ENCODE peak calls at places on chromosomes 16 and 17, in seven cellular contexts. D is A549, K is breast epithelium, J is body of pancreas, Y is H54, O is prostate gland, F is HCT116. Q is an unnamed sample.
A peak's percentile ranks its signal among the peaks of the same experiment; 100 is the strongest.

GRCh38 chr17:2867441-2868424 is 71.5 kb downstream of the RAP1GAP2 start:
- DNase-seq in D (no peak), K (no peak), J (peak; percentile 75), Y (no peak), O (no peak), F (no peak), Q (peak; percentile 35)

GRCh38 chr17:76261421-76262215 is 3.5 kb upstream of the UBALD2 start:
- DNase-seq in D (no peak), K (no peak), J (no peak), Y (no peak), O (no peak), F (no peak), Q (no peak)

GRCh38 chr16:75011634-75012307 is 12.9 kb downstream of the ZNRF1 start:
- DNase-seq in D (no peak), K (no peak), J (peak; percentile 39), Y (no peak), O (no peak), F (peak; percentile 75), Q (no peak)

GRCh38 chr17:69223809-69224208 is 4.8 kb downstream of the ABCA10 start:
- DNase-seq in D (no peak), K (no peak), J (no peak), Y (no peak), O (no peak), F (no peak), Q (no peak)

GRCh38 chr17:59811209-59811608 is 81.5 kb downstream of the TUBD1 start:
- DNase-seq in D (no peak), K (no peak), J (no peak), Y (no peak), O (no peak), F (no peak), Q (no peak)

GRCh38 chr16:71937868-71938510 is 42.7 kb downstream of the IST1 start:
- DNase-seq in D (no peak), K (no peak), J (no peak), Y (no peak), O (no peak), F (no peak), Q (no peak)

GRCh38 chr17:75697651-75698291 is 23.5 kb upstream of the ITGB4 start:
- DNase-seq in D (no peak), K (peak; percentile 87), J (peak; percentile 76), Y (no peak), O (peak; percentile 75), F (no peak), Q (peak; percentile 62)

GRCh38 chr17:753407-753806 is 1.3 kb upstream of the GEMIN4 start:
- DNase-seq in D (no peak), K (no peak), J (no peak), Y (no peak), O (no peak), F (no peak), Q (no peak)

GRCh38 chr16:13436641-13437423 is 483.1 kb upstream of the ERCC4 start:
- DNase-seq in D (no peak), K (no peak), J (no peak), Y (no peak), O (no peak), F (no peak), Q (no peak)

GRCh38 chr17:72717676-72718075 is 374.8 kb downstream of the SLC39A11 start:
- DNase-seq in D (no peak), K (no peak), J (no peak), Y (no peak), O (no peak), F (peak; percentile 76), Q (no peak)

GRCh38 chr17:45942284-45942683 is 47.9 kb downstream of the MAPT start:
- DNase-seq in D (no peak), K (peak; percentile 72), J (peak; percentile 26), Y (no peak), O (peak; percentile 41), F (no peak), Q (peak; percentile 96)

GRCh38 chr17:38741853-38742421 is 6.2 kb downstream of the PCGF2 start:
- DNase-seq in D (no peak), K (no peak), J (peak; percentile 95), Y (no peak), O (peak; percentile 64), F (no peak), Q (peak; percentile 63)

GRCh38 chr16:81551821-81552304 is 107.3 kb downstream of the CMIP start:
- DNase-seq in D (no peak), K (no peak), J (no peak), Y (no peak), O (no peak), F (no peak), Q (no peak)

GRCh38 chr17:45225051-45225700 is 3.5 kb downstream of the FMNL1 start:
- DNase-seq in D (no peak), K (no peak), J (no peak), Y (peak; percentile 97), O (no peak), F (no peak), Q (no peak)

GRCh38 chr16:81581107-81581506 is 136.5 kb downstream of the CMIP start:
- DNase-seq in D (no peak), K (peak; percentile 66), J (no peak), Y (no peak), O (peak; percentile 93), F (no peak), Q (no peak)

GRCh38 chr16:69503244-69503643 is 62.5 kb upstream of the NFAT5 start:
- DNase-seq in D (no peak), K (no peak), J (no peak), Y (no peak), O (no peak), F (no peak), Q (no peak)

GRCh38 chr17:73952498-73953205 is 250.8 kb upstream of the RPL38 start:
- DNase-seq in D (peak; percentile 82), K (no peak), J (peak; percentile 25), Y (no peak), O (no peak), F (no peak), Q (no peak)

GRCh38 chr17:64459284-64459747 is 10.4 kb downstream of the MILR1 start:
- DNase-seq in D (no peak), K (no peak), J (no peak), Y (peak; percentile 63), O (no peak), F (peak; percentile 59), Q (no peak)

GRCh38 chr16:88685156-88686061 is 898 bp downstream of the SNAI3 start:
- DNase-seq in D (peak; percentile 84), K (no peak), J (no peak), Y (peak; percentile 78), O (no peak), F (no peak), Q (no peak)

GRCh38 chr16:88687254-88687576 is 908 bp upstream of the SNAI3 start:
- DNase-seq in D (no peak), K (no peak), J (no peak), Y (no peak), O (no peak), F (no peak), Q (no peak)

GRCh38 chr16:88686062-88686438 is 257 bp downstream of the SNAI3 start:
- DNase-seq in D (no peak), K (no peak), J (peak; percentile 64), Y (peak; percentile 55), O (no peak), F (no peak), Q (no peak)

GRCh38 chr16:88687676-88688012 is 1.3 kb upstream of the SNAI3 start:
- DNase-seq in D (no peak), K (no peak), J (no peak), Y (no peak), O (no peak), F (no peak), Q (no peak)

GRCh38 chr16:88686439-88687253 is at the start of gene SNAI3:
- DNase-seq in D (peak; percentile 89), K (peak; percentile 86), J (peak; percentile 88), Y (peak; percentile 93), O (peak; percentile 78), F (peak; percentile 51), Q (peak; percentile 87)
- TF ChIP-seq POLR2A in D (no peak), K (no peak), J (peak; percentile 19), Y (no peak), O (no peak), F (peak; percentile 43), Q (peak; percentile 73)

DNA sequence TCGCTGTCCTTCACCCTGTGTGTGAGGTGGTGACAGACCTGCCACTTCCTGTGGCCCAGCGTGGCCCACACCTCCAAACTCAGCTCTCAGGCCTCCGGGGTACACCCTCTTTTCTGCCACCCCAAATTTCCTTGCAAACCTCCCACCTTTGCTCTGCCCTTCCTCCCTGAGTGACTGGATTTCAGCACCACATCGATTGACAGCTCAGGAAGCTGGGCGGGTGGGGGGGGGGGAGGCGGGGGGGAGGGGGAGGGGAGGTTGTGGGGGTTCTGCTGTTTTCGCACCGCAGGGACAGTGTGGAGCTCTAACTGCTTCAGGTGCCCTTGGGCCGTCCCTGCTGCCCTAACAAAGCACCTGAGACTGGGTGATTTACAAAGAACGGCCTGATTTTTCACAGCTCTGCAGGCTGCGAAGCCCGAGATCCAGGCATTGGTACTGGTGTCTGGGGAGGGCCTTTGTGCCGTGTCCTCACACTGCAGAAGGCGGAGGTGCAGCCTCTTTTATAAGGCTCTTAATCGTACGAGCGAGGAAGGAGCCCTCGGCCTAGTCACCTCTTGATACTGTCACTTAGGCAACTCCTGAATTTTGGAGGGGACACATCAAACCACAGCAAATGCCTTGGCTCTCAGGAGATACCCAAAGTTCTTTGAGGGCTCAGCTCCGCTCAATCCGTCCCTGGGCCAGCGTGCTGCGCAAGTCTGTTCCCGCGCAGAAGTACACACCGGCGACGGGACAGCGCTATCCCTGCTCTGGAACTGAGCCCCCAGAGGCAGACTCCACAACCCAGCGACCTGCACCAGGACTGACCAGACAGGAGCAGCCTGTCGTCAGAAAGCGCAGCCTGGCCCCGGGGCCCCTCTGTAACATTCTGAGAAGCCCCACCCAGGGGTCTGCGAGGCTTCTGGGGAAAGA is 3.6 kb downstream of the NDUFAF8 start:
- DNase-seq in D (no peak), K (no peak), J (no peak), Y (no peak), O (no peak), F (no peak), Q (no peak)
- TF ChIP-seq POLR2A in D (no peak), K (no peak), J (no peak), Y (no peak), O (no peak), F (no peak), Q (no peak)

DNA sequence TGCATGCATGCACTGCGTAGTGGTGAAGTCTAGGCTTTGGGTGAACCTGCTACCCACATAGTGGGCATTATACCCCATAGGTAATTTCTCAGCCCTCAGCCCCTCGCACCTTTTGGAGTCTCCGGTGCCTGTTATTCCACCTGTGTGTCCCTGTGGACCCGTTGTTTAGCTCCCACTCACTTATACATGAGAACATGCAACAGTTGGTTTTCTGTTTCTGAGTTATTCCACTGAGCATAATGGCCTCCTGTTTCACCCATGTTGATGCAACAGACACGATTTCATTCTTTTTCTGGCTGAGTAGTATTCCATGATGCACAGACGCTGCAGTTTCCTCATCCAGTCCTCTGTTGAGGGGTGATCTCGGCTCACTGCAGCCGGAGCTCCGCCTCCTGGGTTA is 141.5 kb upstream of the CHMP6 start:
- DNase-seq in D (no peak), K (no peak), J (no peak), Y (no peak), O (no peak), F (no peak), Q (no peak)
- TF ChIP-seq POLR2A in D (no peak), K (no peak), J (no peak), Y (no peak), O (no peak), F (no peak), Q (no peak)

DNA sequence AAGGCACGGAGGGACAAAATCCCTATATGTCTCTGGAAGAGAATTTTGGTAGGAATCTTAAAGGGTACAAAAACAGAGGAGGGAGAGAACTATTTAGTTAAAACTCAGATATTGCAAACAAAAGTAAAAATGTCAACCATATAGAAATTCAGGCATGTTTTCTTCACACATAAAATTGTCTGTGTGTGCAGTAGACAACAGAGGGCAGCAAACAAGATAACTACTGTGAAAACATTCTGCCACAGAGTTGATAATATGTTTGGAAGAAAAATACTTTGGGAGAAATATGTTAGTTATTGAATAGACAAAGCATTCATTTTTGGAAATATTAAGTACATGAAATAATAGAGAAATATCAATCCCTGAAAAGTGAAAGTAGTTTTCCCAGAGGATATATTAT is 56.2 kb downstream of the SNX11 start:
- DNase-seq in D (no peak), K (no peak), J (no peak), Y (no peak), O (no peak), F (no peak), Q (no peak)
- TF ChIP-seq POLR2A in D (no peak), K (no peak), J (no peak), Y (no peak), O (no peak), F (no peak), Q (no peak)